ENCODE peak calls at places on chromosome 10, in nine cellular contexts. U is GM23338, S is dorsolateral prefrontal cortex, R is cardiac muscle cell, D is uterus, G is PC-9, Q is ascending aorta, M is brain microvascular endothelial cell, Z is thoracic aorta. B is an unnamed sample.

GRCh38 chr10:52776471-52776903 is 3.9 kb upstream of the MBL2 start:
- DNase-seq in S (no peak), Z (no peak), G (no peak), U (no peak), R (no peak), M (no peak), Q (no peak), D (no peak), B (no peak)

GRCh38 chr10:103564799-103565365 is 71.4 kb downstream of the NEURL1 start:
- DNase-seq in R (peak; percentile 45), Q (no peak), G (no peak), U (peak; percentile 87), M (peak; percentile 8), D (no peak), Z (no peak), S (no peak), B (no peak)

GRCh38 chr10:71216363-71216695 is 4.0 kb downstream of the UNC5B start:
- DNase-seq in U (no peak), D (no peak), Q (no peak), R (no peak), G (no peak), Z (no peak), M (no peak), S (no peak), B (no peak)

GRCh38 chr10:98403812-98404504 is 11.0 kb downstream of the PYROXD2 start:
- DNase-seq in U (no peak), Q (no peak), G (peak; percentile 40), S (no peak), R (no peak), D (no peak), M (no peak), Z (no peak), B (no peak)

GRCh38 chr10:26486304-26486703 is 48.2 kb downstream of the APBB1IP start:
- DNase-seq in D (peak; percentile 24), Q (peak; percentile 72), M (peak; percentile 67), G (no peak), R (no peak), S (no peak), U (no peak), Z (no peak), B (no peak)

GRCh38 chr10:55065185-55065584 is 264.2 kb upstream of the PCDH15 start:
- DNase-seq in Q (no peak), U (no peak), S (no peak), D (no peak), M (no peak), R (no peak), G (peak; percentile 45), Z (no peak), B (no peak)

GRCh38 chr10:15587271-15587670 is 132.5 kb downstream of the ITGA8 start:
- DNase-seq in Q (no peak), Z (no peak), M (no peak), D (no peak), U (no peak), G (no peak), R (no peak), S (no peak), B (no peak)

GRCh38 chr10:100713049-100713858 is 32.1 kb upstream of the PAX2 start:
- DNase-seq in G (no peak), S (no peak), R (no peak), M (no peak), U (peak; percentile 63), Z (no peak), Q (no peak), D (no peak), B (no peak)

GRCh38 chr10:70381491-70382421 is 669 bp downstream of the LRRC20 start:
- DNase-seq in U (peak; percentile 75), G (no peak), Q (peak; percentile 73), S (peak; percentile 50), D (peak; percentile 44), Z (no peak), R (peak; percentile 80), M (peak; percentile 2), B (peak; percentile 36)

GRCh38 chr10:74542077-74542476 is 284.3 kb upstream of the KAT6B start:
- DNase-seq in R (no peak), U (no peak), M (peak; percentile 63), G (no peak), D (no peak), S (no peak), Z (no peak), Q (no peak), B (peak; percentile 55)

GRCh38 chr10:6782378-6782777 is 202.3 kb upstream of the PRKCQ start:
- DNase-seq in Z (no peak), Q (no peak), D (no peak), R (no peak), G (no peak), M (no peak), U (no peak), S (no peak), B (no peak)

GRCh38 chr10:24469993-24470392 is 253.7 kb downstream of the ARHGAP21 start:
- DNase-seq in R (no peak), G (peak; percentile 89), S (no peak), Q (no peak), M (no peak), Z (no peak), D (no peak), U (no peak), B (no peak)

GRCh38 chr10:86756511-86757109 is at the start of gene BMPR1A:
- DNase-seq in G (no peak), U (peak; percentile 63), S (no peak), D (no peak), R (peak; percentile 64), Z (no peak), Q (peak; percentile 94), M (peak; percentile 65), B (peak; percentile 88)

GRCh38 chr10:7199152-7199760 is 211.6 kb downstream of the SFMBT2 start:
- DNase-seq in Z (no peak), D (no peak), G (no peak), R (no peak), S (no peak), U (no peak), M (no peak), Q (no peak), B (no peak)

GRCh38 chr10:115436999-115437398 is 343.8 kb downstream of the ATRNL1 start:
- DNase-seq in U (no peak), D (no peak), M (no peak), Z (no peak), S (no peak), R (no peak), Q (no peak), G (no peak), B (no peak)

GRCh38 chr10:115441907-115442520 is 348.8 kb downstream of the ATRNL1 start:
- DNase-seq in Q (no peak), R (no peak), D (no peak), G (no peak), U (no peak), Z (no peak), M (no peak), S (no peak), B (no peak)
- TF ChIP-seq CTCF in Q (no peak), R (no peak), D (no peak), G (no peak), U (no peak), Z (no peak), M (peak; percentile 34), S (no peak), B (no peak)

GRCh38 chr10:114172776-114173555 is 1.0 kb downstream of the CCDC186 start:
- DNase-seq in G (no peak), Z (no peak), S (no peak), M (no peak), D (no peak), R (no peak), Q (no peak), U (no peak), B (no peak)

GRCh38 chr10:114174462-114175190 is 623 bp upstream of the CCDC186 start:
- DNase-seq in D (no peak), G (peak; percentile 82), Q (peak; percentile 84), Z (peak; percentile 22), S (peak; percentile 28), U (peak; percentile 45), R (no peak), M (peak; percentile 24), B (peak; percentile 86)

GRCh38 chr10:114175667-114176066 is 1.7 kb upstream of the CCDC186 start:
- DNase-seq in R (no peak), Q (no peak), S (no peak), D (no peak), M (no peak), G (no peak), Z (no peak), U (no peak), B (no peak)

GRCh38 chr10:114173680-114174461 is at the start of gene CCDC186:
- DNase-seq in Z (peak; percentile 89), S (peak; percentile 94), G (peak; percentile 90), Q (peak; percentile 97), M (peak; percentile 91), D (peak; percentile 88), U (peak; percentile 99), R (peak; percentile 99), B (peak; percentile 98)

GRCh38 chr10:114172241-114172640 is 1.8 kb downstream of the CCDC186 start:
- DNase-seq in R (no peak), M (no peak), U (no peak), D (no peak), S (no peak), Z (no peak), G (no peak), Q (no peak), B (no peak)
- H3K4me3 ChIP-seq in R (peak overlapping the region; percentile 87), M (peak overlapping the region; percentile 99), U (peak overlapping the region; percentile 84), D (peak overlapping the region; percentile 84), S (peak overlapping the region; percentile 96), Z (peak overlapping the region; percentile 100), G (peak overlapping the region; percentile 89), Q (peak overlapping the region; percentile 87), B (no peak overlapping the region)

GRCh38 chr10:127973810-127974311 is 67.0 kb downstream of the PTPRE start:
- DNase-seq in D (no peak), G (no peak), R (no peak), S (no peak), M (no peak), Z (no peak), Q (peak; percentile 53), U (peak; percentile 64), B (peak; percentile 52)
- TF ChIP-seq CTCF in D (no peak), G (no peak), R (no peak), S (peak; percentile 57), M (peak; percentile 49), Z (no peak), Q (no peak), U (peak; percentile 65), B (no peak)

GRCh38 chr10:49608166-49608758 is 1.8 kb upstream of the SLC18A3 start:
- DNase-seq in S (no peak), M (no peak), Q (peak; percentile 13), Z (no peak), D (no peak), R (no peak), U (no peak), G (no peak), B (no peak)

GRCh38 chr10:49610015-49610734 is at the start of gene SLC18A3:
- DNase-seq in U (peak; percentile 51), D (no peak), G (no peak), Z (no peak), R (peak; percentile 35), S (no peak), Q (no peak), M (no peak), B (no peak)

GRCh38 chr10:49606981-49607535 is 3.1 kb upstream of the SLC18A3 start:
- DNase-seq in G (peak; percentile 46), M (peak; percentile 71), S (no peak), R (peak; percentile 91), U (peak; percentile 93), D (no peak), Z (no peak), Q (peak; percentile 68), B (peak; percentile 76)

GRCh38 chr10:49609283-49610014 is 661 bp upstream of the SLC18A3 start:
- DNase-seq in Q (no peak), R (peak; percentile 29), D (no peak), Z (no peak), S (no peak), G (no peak), M (no peak), U (peak; percentile 83), B (no peak)

GRCh38 chr10:49608925-49609282 is 1.2 kb upstream of the SLC18A3 start:
- DNase-seq in Z (no peak), Q (no peak), R (no peak), U (peak; percentile 61), M (no peak), G (no peak), D (no peak), S (no peak), B (no peak)
- H3K4me3 ChIP-seq in Z (no peak overlapping the region), Q (no peak overlapping the region), R (peak overlapping the region; percentile 29), U (peak overlapping the region; percentile 79), M (no peak overlapping the region), G (no peak overlapping the region), D (no peak overlapping the region), S (no peak overlapping the region), B (no peak overlapping the region)